ENCODE peak calls at places on chromosomes 3 and 15, in nine cellular contexts. R is heart right ventricle; T is Peyer's patch; B is sigmoid colon; J is pancreas; L is tibial nerve; V is CD8-positive, alpha-beta memory T cell; Z is IMR-90; D is A549. O is an unnamed sample. For H3K4me1, the result is how much of the 10 kb centered on the place peaks cover.

GRCh38 chr3:173993299-173993698 is 595.8 kb downstream of the NLGN1 start:
- DNase-seq in J (no peak), V (no peak), D (peak), T (no peak), L (no peak), Z (peak), R (no peak), B (no peak), O (no peak)

GRCh38 chr3:149188494-149188893 is 33.1 kb downstream of the CP start:
- DNase-seq in B (no peak), Z (peak), V (no peak), R (no peak), J (no peak), D (no peak), T (no peak), L (no peak), O (no peak)

GRCh38 chr3:76933245-76933644 is 106.7 kb upstream of the ROBO2 start:
- DNase-seq in J (no peak), Z (no peak), L (no peak), D (no peak), T (no peak), V (no peak), R (no peak), B (no peak), O (no peak)

GRCh38 chr3:155026999-155027591 is 53.0 kb upstream of the MME start:
- DNase-seq in D (no peak), T (no peak), L (no peak), J (no peak), Z (peak), V (no peak), B (no peak), R (no peak), O (no peak)

GRCh38 chr3:99969133-99969532 is 145.2 kb downstream of the FILIP1L start:
- DNase-seq in B (no peak), T (no peak), R (no peak), L (no peak), V (no peak), J (no peak), D (no peak), Z (no peak), O (no peak)

GRCh38 chr3:56219894-56220805 is 248.1 kb downstream of the ERC2 start:
- DNase-seq in T (no peak), D (no peak), Z (no peak), L (no peak), B (no peak), J (no peak), V (no peak), R (no peak), O (no peak)

GRCh38 chr3:37229291-37229690 is 54.9 kb upstream of the LRRFIP2 start:
- DNase-seq in R (no peak), D (no peak), J (no peak), L (no peak), V (no peak), B (no peak), Z (no peak), T (no peak), O (no peak)

GRCh38 chr3:12188328-12188648 is 29.6 kb upstream of the TIMP4 start:
- DNase-seq in B (no peak), T (no peak), V (no peak), R (no peak), L (no peak), J (no peak), D (no peak), Z (no peak), O (no peak)

GRCh38 chr3:187669675-187670504 is at the start of gene SST:
- DNase-seq in V (no peak), J (peak), T (no peak), R (peak), L (no peak), B (no peak), Z (peak), D (peak), O (peak)

GRCh38 chr15:99455796-99456160 is 110.0 kb upstream of the MEF2A start:
- DNase-seq in T (no peak), D (no peak), V (no peak), B (peak), L (no peak), Z (no peak), R (no peak), J (no peak), O (no peak)

GRCh38 chr15:36428102-36428845 is 151.2 kb upstream of the CDIN1 start:
- DNase-seq in V (no peak), D (peak), B (no peak), J (no peak), T (no peak), Z (peak), L (no peak), R (no peak), O (no peak)

GRCh38 chr15:62573856-62574255 is 408.8 kb upstream of the C2CD4B start:
- DNase-seq in Z (no peak), J (no peak), T (no peak), L (no peak), B (no peak), D (no peak), V (no peak), R (no peak), O (no peak)

GRCh38 chr3:43214616-43215015 is 71.7 kb upstream of the SNRK start:
- DNase-seq in L (no peak), V (no peak), R (no peak), Z (no peak), B (no peak), T (peak), D (no peak), J (no peak), O (no peak)

GRCh38 chr3:149673393-149673792 is 15.6 kb upstream of the WWTR1 start:
- DNase-seq in D (no peak), J (no peak), L (no peak), R (no peak), V (no peak), Z (peak), B (no peak), T (no peak), O (no peak)

GRCh38 chr3:88534534-88534933 is 384.8 kb downstream of the C3orf38 start:
- DNase-seq in B (no peak), D (no peak), J (no peak), L (no peak), V (no peak), Z (no peak), T (no peak), R (no peak), O (no peak)

GRCh38 chr3:111285691-111286090 is 214.1 kb downstream of the NECTIN3 start:
- DNase-seq in R (no peak), Z (no peak), L (no peak), T (no peak), J (no peak), V (no peak), D (no peak), B (no peak), O (no peak)

GRCh38 chr3:165459111-165459510 is 262.9 kb upstream of the SLITRK3 start:
- DNase-seq in Z (peak), J (no peak), D (peak), B (no peak), R (no peak), L (no peak), T (no peak), V (no peak), O (no peak)

GRCh38 chr15:63501256-63502089 is 2.9 kb upstream of the USP3 start:
- DNase-seq in T (peak), R (peak), L (peak), D (peak), B (peak), Z (peak), J (peak), V (peak), O (no peak)

GRCh38 chr15:26665950-26666921 is 106.6 kb downstream of the GABRB3 start:
- DNase-seq in D (peak), B (no peak), Z (no peak), T (no peak), L (no peak), R (no peak), V (no peak), J (no peak), O (no peak)

GRCh38 chr3:170180107-170180951 is 1.2 kb downstream of the PHC3 start:
- DNase-seq in Z (peak), J (no peak), D (no peak), R (no peak), T (no peak), V (no peak), L (no peak), B (no peak), O (no peak)

GRCh38 chr3:64454179-64454578 is 228.9 kb upstream of the PRICKLE2 start:
- DNase-seq in L (no peak), R (no peak), V (no peak), Z (peak), J (no peak), D (no peak), T (no peak), B (no peak), O (no peak)

GRCh38 chr3:44969779-44970178 is 6.2 kb downstream of the ZDHHC3 start:
- DNase-seq in Z (no peak), T (no peak), L (no peak), V (no peak), J (no peak), B (no peak), D (no peak), R (no peak), O (no peak)
- H3K4me1 ChIP-seq in Z (under half), T (under half), L (under half), V (under half), J (under half), B (under half), D (under half), R (under half), O (under half)

GRCh38 chr3:151539599-151539998 is 78.7 kb upstream of the IGSF10 start:
- DNase-seq in D (no peak), Z (no peak), J (no peak), T (no peak), L (no peak), R (no peak), B (no peak), V (no peak), O (no peak)
- H3K27ac ChIP-seq in D (no peak), Z (no peak), J (no peak), T (no peak), L (peak), R (no peak), B (no peak), V (no peak), O (no peak)

GRCh38 chr3:185309309-185309708 is 53.6 kb upstream of the MAP3K13 start:
- DNase-seq in D (no peak), Z (no peak), T (no peak), B (no peak), L (no peak), J (no peak), V (no peak), R (no peak), O (no peak)
- H3K4me1 ChIP-seq in D (under half), Z (under half), T (under half), B (under half), L (under half), J (under half), V (under half), R (under half), O (under half)

GRCh38 chr3:127853681-127854080 is 31.4 kb upstream of the MGLL start:
- DNase-seq in T (no peak), Z (no peak), D (no peak), J (no peak), R (no peak), V (no peak), B (no peak), L (no peak), O (no peak)
- H3K27ac ChIP-seq in T (no peak), Z (no peak), D (no peak), J (no peak), R (no peak), V (no peak), B (no peak), L (no peak), O (no peak)

GRCh38 chr15:89332446-89332845 is 2.2 kb downstream of the POLG start:
- DNase-seq in J (no peak), T (peak), R (no peak), L (no peak), D (peak), Z (peak), V (no peak), B (no peak), O (no peak)
- H3K4me1 ChIP-seq in J (under half), T (under half), R (under half), L (half or more), D (under half), Z (under half), V (half or more), B (half or more), O (under half)

GRCh38 chr3:41167722-41168497 is 31.4 kb upstream of the CTNNB1 start:
- DNase-seq in J (no peak), D (no peak), V (no peak), B (no peak), Z (no peak), R (no peak), T (no peak), L (no peak), O (no peak)

GRCh38 chr3:41163399-41163798 is 35.9 kb upstream of the CTNNB1 start:
- DNase-seq in B (no peak), D (no peak), R (no peak), L (no peak), T (no peak), V (no peak), Z (no peak), J (no peak), O (no peak)

GRCh38 chr3:41162541-41162940 is 36.8 kb upstream of the CTNNB1 start:
- DNase-seq in T (no peak), B (no peak), Z (no peak), V (no peak), J (no peak), L (no peak), R (no peak), D (no peak), O (no peak)

GRCh38 chr3:41162981-41163380 is 36.3 kb upstream of the CTNNB1 start:
- DNase-seq in J (no peak), D (no peak), R (no peak), B (no peak), V (no peak), Z (no peak), T (no peak), L (no peak), O (no peak)

GRCh38 chr3:41164776-41165175 is 34.5 kb upstream of the CTNNB1 start:
- DNase-seq in J (no peak), T (no peak), V (no peak), Z (no peak), B (no peak), R (no peak), L (no peak), D (no peak), O (no peak)
- H3K27ac ChIP-seq in J (no peak), T (no peak), V (no peak), Z (no peak), B (no peak), R (no peak), L (no peak), D (no peak), O (no peak)

DNA sequence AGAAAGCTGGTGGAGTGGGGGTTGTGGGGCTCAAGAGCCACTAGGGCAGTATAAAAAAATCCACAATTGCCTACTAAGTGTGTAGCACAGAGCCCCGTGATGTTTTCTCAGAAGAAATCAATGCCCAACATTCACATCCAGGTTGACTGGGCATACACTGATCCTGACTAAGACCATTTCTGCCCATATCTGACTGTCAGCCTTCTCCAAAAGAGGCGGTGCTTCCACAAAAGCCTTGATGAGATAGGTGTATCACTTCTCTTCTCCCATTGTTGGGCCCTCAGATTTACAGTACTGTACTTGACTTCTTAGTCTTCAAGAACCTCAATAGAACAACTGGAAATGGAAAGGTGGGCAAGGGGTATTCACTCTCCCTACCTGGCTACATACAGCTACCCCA is 1.4 kb downstream of the POPDC2 start:
- DNase-seq in B (no peak), Z (no peak), V (no peak), T (no peak), D (no peak), J (no peak), R (no peak), L (no peak), O (no peak)
- H3K4me1 ChIP-seq in B (half or more), Z (under half), V (under half), T (under half), D (under half), J (under half), R (under half), L (under half), O (under half)

DNA sequence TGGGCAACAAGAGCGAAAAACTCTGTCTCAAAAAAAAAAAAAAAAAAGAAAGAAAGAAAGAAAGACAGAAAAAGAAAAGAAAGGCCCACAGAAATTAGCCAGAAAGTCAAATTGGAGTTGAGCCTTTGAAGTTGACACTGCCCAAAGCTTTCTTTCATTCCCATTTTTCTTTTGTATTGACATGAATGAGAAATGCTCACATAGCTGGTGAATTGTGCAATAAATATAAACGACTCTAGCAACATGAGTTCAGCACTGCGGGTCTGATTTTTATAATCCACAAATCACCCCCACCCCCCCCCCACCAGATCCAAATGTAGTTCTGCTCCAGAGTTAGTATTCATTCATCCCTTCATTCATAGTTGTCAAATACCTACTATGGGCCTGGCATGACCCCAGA is 37.4 kb downstream of the SLC6A1 start:
- DNase-seq in D (no peak), T (no peak), V (no peak), R (no peak), L (no peak), Z (no peak), J (no peak), B (no peak), O (no peak)
- H3K27ac ChIP-seq in D (no peak), T (no peak), V (no peak), R (no peak), L (no peak), Z (no peak), J (no peak), B (no peak), O (no peak)

O was measured in iPS DF 6.9.